ENCODE peak calls at places on chromosome 15, in five cellular contexts. R is fibroblast of lung; F is upper lobe of right lung; P is right lobe of liver; Z is CD8-positive, alpha-beta memory T cell. Y is an unnamed sample.

GRCh38 chr15:55816017-55816416 is 73.1 kb upstream of the PRTG start:
- DNase-seq in P (no peak), F (no peak), R (peak; percentile 42), Z (no peak), Y (no peak)

GRCh38 chr15:33243393-33243792 is 48.9 kb upstream of the FMN1 start:
- DNase-seq in Z (no peak), F (no peak), R (peak; percentile 51), P (no peak), Y (no peak)

GRCh38 chr15:35173444-35174118 is 88.5 kb upstream of the NANOGP8 start:
- DNase-seq in P (no peak), R (peak; percentile 68), F (no peak), Z (no peak), Y (no peak)

GRCh38 chr15:90617171-90617570 is 87.4 kb downstream of the CRTC3 start:
- DNase-seq in R (peak; percentile 24), P (no peak), Z (no peak), F (no peak), Y (no peak)

GRCh38 chr15:34501131-34501530 is 63.5 kb upstream of the GOLGA8A start:
- DNase-seq in Z (no peak), R (peak; percentile 22), P (no peak), F (no peak), Y (no peak)

GRCh38 chr15:76470691-76471090 is 134.1 kb downstream of the ISL2 start:
- DNase-seq in R (peak; percentile 83), Z (no peak), F (no peak), P (no peak), Y (no peak)

GRCh38 chr15:67133738-67134576 is 68.6 kb downstream of the SMAD3 start:
- DNase-seq in R (peak; percentile 85), F (no peak), P (no peak), Z (peak; percentile 65), Y (peak; percentile 72)

GRCh38 chr15:28921336-28921735 is 35.6 kb downstream of the APBA2 start:
- DNase-seq in Z (no peak), R (no peak), P (no peak), F (peak; percentile 15), Y (no peak)

GRCh38 chr15:52789601-52790165 is 453 bp downstream of the ONECUT1 start:
- DNase-seq in R (peak; percentile 23), Z (no peak), P (peak; percentile 46), F (no peak), Y (no peak)

GRCh38 chr15:36894062-36894461 is 206.3 kb downstream of the MEIS2 start:
- DNase-seq in F (no peak), R (no peak), P (no peak), Z (no peak), Y (no peak)

GRCh38 chr15:83446904-83447708 is at the start of gene SH3GL3:
- DNase-seq in R (peak; percentile 87), F (peak; percentile 92), Z (no peak), P (peak; percentile 65), Y (peak; percentile 49)

GRCh38 chr15:73457334-73457733 is 14.4 kb downstream of the REC114 start:
- DNase-seq in P (no peak), F (no peak), R (no peak), Z (no peak), Y (peak; percentile 77)

GRCh38 chr15:99755692-99756409 is 22.6 kb upstream of the LYSMD4 start:
- DNase-seq in P (peak; percentile 49), F (no peak), R (peak; percentile 52), Z (no peak), Y (peak; percentile 75)

GRCh38 chr15:100464895-100465294 is 63.9 kb downstream of the CERS3 start:
- DNase-seq in F (no peak), P (no peak), R (no peak), Z (no peak), Y (no peak)

GRCh38 chr15:52085289-52085688 is 27.3 kb downstream of the BCL2L10 start:
- DNase-seq in R (peak; percentile 23), Z (no peak), P (no peak), F (no peak), Y (no peak)

GRCh38 chr15:92395557-92395956 is 1.9 kb downstream of the ST8SIA2 start:
- DNase-seq in Z (no peak), P (no peak), F (no peak), R (no peak), Y (no peak)

GRCh38 chr15:74220475-74221248 is 15.5 kb upstream of the CCDC33 start:
- DNase-seq in P (no peak), R (no peak), F (no peak), Z (no peak), Y (no peak)

GRCh38 chr15:48582472-48583235 is 62.9 kb downstream of the FBN1 start:
- DNase-seq in R (peak; percentile 92), Z (no peak), P (no peak), F (no peak), Y (peak; percentile 4)

GRCh38 chr15:73799466-73799865 is 46.3 kb upstream of the INSYN1 start:
- DNase-seq in R (peak; percentile 69), F (no peak), Z (no peak), P (no peak), Y (no peak)

GRCh38 chr15:57060799-57061198 is 142.4 kb downstream of the TCF12 start:
- DNase-seq in P (no peak), Z (no peak), R (peak; percentile 94), F (no peak), Y (no peak)

GRCh38 chr15:59993950-59994401 is 10.1 kb upstream of the FOXB1 start:
- DNase-seq in P (no peak), Z (no peak), F (no peak), R (no peak), Y (no peak)

GRCh38 chr15:45083223-45083622 is 30.7 kb downstream of the DUOX2 start:
- DNase-seq in P (no peak), F (no peak), R (no peak), Z (no peak), Y (no peak)

GRCh38 chr15:75107905-75108838 is 84.8 kb downstream of the PPCDC start:
- DNase-seq in Z (peak; percentile 36), P (peak; percentile 40), R (peak; percentile 92), F (no peak), Y (no peak)

GRCh38 chr15:96750361-96750760 is 419.9 kb downstream of the NR2F2 start:
- DNase-seq in F (no peak), R (no peak), P (no peak), Z (no peak), Y (no peak)

GRCh38 chr15:67406257-67406861 is 114.6 kb upstream of the C15orf61 start:
- DNase-seq in Z (no peak), P (no peak), R (peak; percentile 23), F (no peak), Y (no peak)

GRCh38 chr15:66071621-66072295 is 181.8 kb downstream of the MEGF11 start:
- DNase-seq in P (no peak), Z (no peak), F (no peak), R (peak; percentile 20), Y (no peak)

GRCh38 chr15:54109014-54109413 is 130.8 kb downstream of the UNC13C start:
- DNase-seq in F (no peak), R (no peak), Z (no peak), P (no peak), Y (no peak)

GRCh38 chr15:98937413-98938104 is 70.0 kb downstream of the PGPEP1L start:
- DNase-seq in F (no peak), R (no peak), P (no peak), Z (no peak), Y (no peak)

GRCh38 chr15:68408526-68408925 is 23.4 kb downstream of the ITGA11 start:
- DNase-seq in P (no peak), R (no peak), F (peak; percentile 20), Z (no peak), Y (no peak)

GRCh38 chr15:101733545-101733944 is 9.3 kb upstream of the TARS3 start:
- DNase-seq in F (no peak), R (no peak), Z (no peak), P (no peak), Y (no peak)

GRCh38 chr15:90203473-90203872 is 2.3 kb downstream of the SEMA4B start:
- DNase-seq in R (no peak), F (no peak), Z (no peak), P (no peak), Y (no peak)

GRCh38 chr15:43776718-43777292 is at the start of gene ELL3:
- DNase-seq in R (peak; percentile 68), Z (peak; percentile 73), F (peak; percentile 93), P (peak; percentile 90), Y (peak; percentile 91)

GRCh38 chr15:63392355-63393009 is 10.8 kb upstream of the CA12 start:
- DNase-seq in F (no peak), R (no peak), Z (no peak), P (no peak), Y (no peak)

GRCh38 chr15:68298882-68299381 is 21.4 kb downstream of the FEM1B start:
- DNase-seq in Z (no peak), F (no peak), R (no peak), P (no peak), Y (peak; percentile 75)

GRCh38 chr15:77421370-77421700 is 647 bp downstream of the HMG20A start:
- DNase-seq in Z (no peak), F (no peak), P (peak; percentile 16), R (no peak), Y (peak; percentile 44)

GRCh38 chr15:57114070-57114469 is 195.6 kb downstream of the TCF12 start:
- DNase-seq in Z (no peak), P (no peak), R (peak; percentile 51), F (no peak), Y (peak; percentile 76)

GRCh38 chr15:31046759-31047359 is 54.7 kb downstream of the TRPM1 start:
- DNase-seq in R (no peak), F (no peak), Z (no peak), P (no peak), Y (no peak)
- H3K4me3 ChIP-seq in R (no peak overlapping the region), F (no peak overlapping the region), Z (no peak overlapping the region), P (no peak overlapping the region), Y (no peak overlapping the region)

GRCh38 chr15:40773902-40774301 is 4.1 kb downstream of the C15orf62 start:
- DNase-seq in R (no peak), P (no peak), Z (no peak), F (no peak), Y (no peak)
- H3K4me1 ChIP-seq in R (peaks cover 5% of the 10 kb centered on the region), P (no peaks in the 10 kb centered on the region), Z (peaks cover 17% of the 10 kb centered on the region), F (peaks cover 22% of the 10 kb centered on the region), Y (no peaks in the 10 kb centered on the region)

GRCh38 chr15:40595219-40595618 is 1.2 kb downstream of the KNL1 start:
- DNase-seq in F (no peak), Z (no peak), R (no peak), P (no peak), Y (no peak)
- H3K4me3 ChIP-seq in F (no peak overlapping the region), Z (peak overlapping the region; percentile 84), R (peak overlapping the region; percentile 97), P (peak overlapping the region; percentile 62), Y (no peak overlapping the region)

GRCh38 chr15:70020229-70020628 is 77.5 kb downstream of the TLE3 start:
- DNase-seq in Z (no peak), P (no peak), R (no peak), F (no peak), Y (no peak)
- H3K4me1 ChIP-seq in Z (peaks cover 17% of the 10 kb centered on the region), P (no peaks in the 10 kb centered on the region), R (peaks cover 6% of the 10 kb centered on the region), F (peaks cover 23% of the 10 kb centered on the region), Y (no peaks in the 10 kb centered on the region)

Y was measured in small intestine.